ENCODE peak calls at places on chromosome 3, in nine cellular contexts. N is kidney; V is Peyer's patch; E is CD8-positive, alpha-beta memory T cell; C is left lung; Q is Caco-2; B is neural progenitor cell; T is HCT116; F is heart left ventricle. S is an unnamed sample. For H3K4me1, the result is how much of the 10 kb centered on the place peaks cover.

GRCh38 chr3:105414841-105415240 is 48.1 kb downstream of the ALCAM start:
- DNase-seq in N (no peak), V (no peak), E (no peak), C (no peak), Q (no peak), B (no peak), T (no peak), F (no peak), S (no peak)

GRCh38 chr3:136266468-136266867 is 16.3 kb downstream of the PCCB start:
- DNase-seq in N (no peak), V (no peak), E (no peak), C (no peak), Q (no peak), B (no peak), T (no peak), F (no peak), S (peak)

GRCh38 chr3:194407423-194407822 is 8.4 kb upstream of the GP5 start:
- DNase-seq in N (no peak), V (no peak), E (no peak), C (no peak), Q (no peak), B (no peak), T (no peak), F (no peak), S (no peak)

GRCh38 chr3:149507491-149508324 is 33.2 kb downstream of the TM4SF4 start:
- DNase-seq in N (no peak), V (no peak), E (no peak), C (peak), Q (no peak), B (no peak), T (no peak), F (no peak), S (peak)

GRCh38 chr3:188845514-188845913 is 326.3 kb upstream of the TPRG1 start:
- DNase-seq in N (no peak), V (no peak), E (no peak), C (no peak), Q (no peak), B (no peak), T (no peak), F (no peak), S (no peak)

GRCh38 chr3:117818592-117818991 is 1109.0 kb downstream of the TUSC7 start:
- DNase-seq in N (no peak), V (no peak), E (no peak), C (no peak), Q (no peak), B (no peak), T (no peak), F (no peak), S (no peak)

GRCh38 chr3:107987036-107987557 is 103.7 kb downstream of the CD47 start:
- DNase-seq in N (no peak), V (peak), E (no peak), C (peak), Q (no peak), B (no peak), T (peak), F (peak), S (peak)

GRCh38 chr3:172708905-172709775 is 1.7 kb downstream of the NCEH1 start:
- DNase-seq in N (no peak), V (no peak), E (no peak), C (no peak), Q (no peak), B (no peak), T (no peak), F (no peak), S (peak)

GRCh38 chr3:39982665-39983357 is 173.4 kb downstream of the MYRIP start:
- DNase-seq in N (no peak), V (no peak), E (no peak), C (no peak), Q (peak), B (no peak), T (no peak), F (no peak), S (no peak)

GRCh38 chr3:66200147-66200546 is 20.7 kb upstream of the SLC25A26 start:
- DNase-seq in N (no peak), V (no peak), E (no peak), C (no peak), Q (no peak), B (peak), T (no peak), F (no peak), S (no peak)

GRCh38 chr3:53464424-53464823 is 30.0 kb upstream of the CACNA1D start:
- DNase-seq in N (peak), V (peak), E (no peak), C (no peak), Q (no peak), B (no peak), T (peak), F (no peak), S (no peak)

GRCh38 chr3:38397320-38397719 is 50.7 kb downstream of the XYLB start:
- DNase-seq in N (no peak), V (no peak), E (no peak), C (no peak), Q (no peak), B (peak), T (no peak), F (no peak), S (peak)

GRCh38 chr3:97958796-97959195 is 13.4 kb downstream of the RIOX2 start:
- DNase-seq in N (no peak), V (no peak), E (no peak), C (no peak), Q (no peak), B (no peak), T (no peak), F (no peak), S (no peak)

GRCh38 chr3:105465251-105465853 is 98.6 kb downstream of the ALCAM start:
- DNase-seq in N (no peak), V (no peak), E (no peak), C (no peak), Q (no peak), B (no peak), T (no peak), F (no peak), S (no peak)

GRCh38 chr3:141939759-141940158 is 63.3 kb downstream of the ATP1B3 start:
- DNase-seq in N (no peak), V (peak), E (no peak), C (no peak), Q (no peak), B (no peak), T (peak), F (no peak), S (no peak)

GRCh38 chr3:185764168-185764988 is 60.5 kb downstream of the IGF2BP2 start:
- DNase-seq in N (no peak), V (no peak), E (no peak), C (no peak), Q (no peak), B (peak), T (no peak), F (no peak), S (peak)

GRCh38 chr3:126554560-126555525 is 3.9 kb downstream of the C3orf22 start:
- DNase-seq in N (no peak), V (no peak), E (no peak), C (peak), Q (peak), B (no peak), T (no peak), F (no peak), S (no peak)

GRCh38 chr3:157606392-157607197 is 103.4 kb upstream of the VEPH1 start:
- DNase-seq in N (peak), V (peak), E (peak), C (peak), Q (peak), B (peak), T (peak), F (peak), S (peak)

GRCh38 chr3:106560451-106560966 is 691.7 kb upstream of the CBLB start:
- DNase-seq in N (no peak), V (no peak), E (no peak), C (no peak), Q (no peak), B (no peak), T (no peak), F (no peak), S (peak)

GRCh38 chr3:110518031-110518430 is 553.6 kb upstream of the NECTIN3 start:
- DNase-seq in N (no peak), V (no peak), E (no peak), C (no peak), Q (no peak), B (no peak), T (no peak), F (no peak), S (no peak)

GRCh38 chr3:53551324-53551723 is 56.9 kb downstream of the CACNA1D start:
- DNase-seq in N (no peak), V (no peak), E (no peak), C (no peak), Q (no peak), B (no peak), T (no peak), F (no peak), S (no peak)

GRCh38 chr3:174538116-174538515 is 321.0 kb upstream of the NAALADL2 start:
- DNase-seq in N (no peak), V (no peak), E (no peak), C (no peak), Q (no peak), B (peak), T (no peak), F (no peak), S (no peak)

GRCh38 chr3:174540081-174540480 is 319.1 kb upstream of the NAALADL2 start:
- DNase-seq in N (no peak), V (no peak), E (no peak), C (no peak), Q (no peak), B (peak), T (no peak), F (no peak), S (no peak)

GRCh38 chr3:174533286-174533685 is 325.8 kb upstream of the NAALADL2 start:
- DNase-seq in N (no peak), V (no peak), E (no peak), C (no peak), Q (no peak), B (no peak), T (no peak), F (no peak), S (peak)

GRCh38 chr3:174532776-174533175 is 326.4 kb upstream of the NAALADL2 start:
- DNase-seq in N (no peak), V (no peak), E (no peak), C (no peak), Q (no peak), B (no peak), T (no peak), F (no peak), S (no peak)

DNA sequence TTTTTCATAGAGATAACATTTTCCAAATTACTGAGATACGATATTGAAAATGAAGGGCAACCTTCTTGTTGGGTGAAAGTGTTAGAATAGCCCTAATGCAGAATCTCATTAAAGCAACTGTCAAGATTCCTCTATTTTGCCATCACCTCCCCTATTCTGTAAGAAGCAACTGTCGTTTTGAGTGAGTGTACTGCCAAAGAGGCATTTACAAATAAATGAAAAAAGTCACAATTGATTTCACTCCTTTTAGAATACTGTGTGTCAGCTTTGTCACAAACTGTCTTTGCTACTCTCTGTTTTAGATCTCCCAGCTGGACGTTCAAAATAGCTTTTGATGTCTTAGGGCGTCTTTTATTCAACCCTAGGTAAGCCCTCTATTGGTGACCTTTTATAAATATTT is 322.8 kb upstream of the NAALADL2 start:
- DNase-seq in N (no peak), V (no peak), E (no peak), C (no peak), Q (no peak), B (peak), T (no peak), F (no peak), S (no peak)
- H3K4me1 ChIP-seq in N (under half), V (under half), E (under half), C (under half), Q (under half), B (half or more), T (under half), F (under half), S (under half)

GRCh38 chr3:50345586-50345985 is at the start of gene ZMYND10:
- DNase-seq in N (peak), V (peak), E (peak), C (peak), Q (peak), B (peak), T (no peak), F (peak), S (peak)

GRCh38 chr3:50350213-50350526 is 405 bp downstream of the NPRL2 start:
- DNase-seq in N (no peak), V (no peak), E (no peak), C (no peak), Q (no peak), B (no peak), T (no peak), F (no peak), S (no peak)

GRCh38 chr3:50345008-50345407 is 524 bp downstream of the ZMYND10 start:
- DNase-seq in N (no peak), V (no peak), E (no peak), C (no peak), Q (no peak), B (no peak), T (no peak), F (no peak), S (no peak)

GRCh38 chr3:50350527-50351317 is at the start of the genes CYB561D2 and NPRL2:
- DNase-seq in N (peak), V (peak), E (peak), C (peak), Q (peak), B (peak), T (peak), F (peak), S (peak)

GRCh38 chr3:50347187-50347813 is 1.8 kb upstream of the ZMYND10 start:
- DNase-seq in N (peak), V (peak), E (peak), C (peak), Q (peak), B (peak), T (no peak), F (peak), S (peak)
- H3K4me1 ChIP-seq in N (under half), V (under half), E (half or more), C (half or more), Q (under half), B (under half), T (under half), F (under half), S (under half)

DNA sequence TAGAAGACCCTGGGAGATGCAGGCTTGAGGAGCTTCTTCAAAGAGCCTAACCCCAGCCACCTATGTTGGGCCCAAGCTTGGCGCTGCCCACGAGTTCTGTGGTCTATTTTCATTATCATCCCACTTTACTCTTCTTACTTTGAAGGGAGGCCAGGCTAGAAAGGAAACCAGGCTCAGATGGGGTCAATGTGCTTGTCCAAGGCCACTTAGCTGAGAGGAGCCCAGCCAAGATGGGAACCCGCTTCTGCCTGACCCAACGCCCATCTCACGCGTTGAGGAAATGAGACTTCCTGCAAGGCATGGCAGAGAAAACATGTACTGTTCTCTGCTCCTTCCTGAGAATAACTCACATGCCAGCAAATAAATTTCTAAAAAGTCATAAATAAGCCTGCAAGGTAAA is 486.3 kb upstream of the PROK2 start:
- DNase-seq in N (no peak), V (no peak), E (no peak), C (peak), Q (no peak), B (no peak), T (no peak), F (peak), S (no peak)
- H3K4me1 ChIP-seq in N (under half), V (under half), E (under half), C (half or more), Q (under half), B (under half), T (under half), F (under half), S (under half)

GRCh38 chr3:179729981-179730380 is 77.1 kb downstream of the USP13 start:
- DNase-seq in N (no peak), V (no peak), E (no peak), C (no peak), Q (no peak), B (no peak), T (no peak), F (no peak), S (peak)
- H3K4me1 ChIP-seq in N (under half), V (under half), E (under half), C (under half), Q (under half), B (under half), T (under half), F (under half), S (under half)

GRCh38 chr3:190169877-190170276 is 49.2 kb upstream of the P3H2 start:
- DNase-seq in N (no peak), V (no peak), E (no peak), C (no peak), Q (no peak), B (no peak), T (no peak), F (no peak), S (no peak)

GRCh38 chr3:190175490-190175889 is 54.8 kb upstream of the P3H2 start:
- DNase-seq in N (no peak), V (no peak), E (no peak), C (no peak), Q (no peak), B (peak), T (no peak), F (no peak), S (no peak)

GRCh38 chr3:190174471-190174870 is 53.8 kb upstream of the P3H2 start:
- DNase-seq in N (no peak), V (no peak), E (no peak), C (no peak), Q (no peak), B (no peak), T (no peak), F (no peak), S (no peak)

GRCh38 chr3:190172751-190173150 is 52.1 kb upstream of the P3H2 start:
- DNase-seq in N (no peak), V (no peak), E (no peak), C (no peak), Q (no peak), B (no peak), T (no peak), F (no peak), S (no peak)

GRCh38 chr3:190173426-190173825 is 52.7 kb upstream of the P3H2 start:
- DNase-seq in N (no peak), V (no peak), E (no peak), C (no peak), Q (no peak), B (no peak), T (no peak), F (no peak), S (peak)
- H3K4me1 ChIP-seq in N (under half), V (under half), E (under half), C (under half), Q (under half), B (under half), T (under half), F (under half), S (under half)